ENCODE peak calls at places on chromosomes 16 and 17, in nine cellular contexts. One of them, this sample, is unnamed.

GRCh38 chr16:89358030-89359005 is 132.0 kb downstream of the ANKRD11 start:
- DNase-seq in heart left ventricle: no peak
- DNase-seq in activated T-cell treated with anti-CD3 and anti-CD28 coated beads, Interleukin-2, amount 50 U/mL, for 24 hours: no peak
- DNase-seq in dorsolateral prefrontal cortex: no peak
- DNase-seq in H54: no peak
- DNase-seq in ovary: no peak
- DNase-seq in progenitor cell of endocrine pancreas: no peak
- DNase-seq in T-helper 2 cell: peak; percentile 36
- DNase-seq in PC-3: no peak
- DNase-seq in this sample: no peak

GRCh38 chr17:59004338-59005111 is 102.2 kb downstream of the TRIM37 start:
- DNase-seq in H54: peak; percentile 27
- DNase-seq in dorsolateral prefrontal cortex: peak; percentile 77
- DNase-seq in progenitor cell of endocrine pancreas: peak; percentile 57
- DNase-seq in ovary: peak; percentile 55
- DNase-seq in activated T-cell treated with anti-CD3 and anti-CD28 coated beads, Interleukin-2, amount 50 U/mL, for 24 hours: peak; percentile 69
- DNase-seq in PC-3: peak; percentile 82
- DNase-seq in T-helper 2 cell: peak; percentile 48
- DNase-seq in heart left ventricle: peak; percentile 48
- DNase-seq in this sample: no peak

GRCh38 chr16:54488729-54489128 is 202.1 kb upstream of the IRX3 start:
- DNase-seq in PC-3: no peak
- DNase-seq in progenitor cell of endocrine pancreas: no peak
- DNase-seq in ovary: no peak
- DNase-seq in heart left ventricle: no peak
- DNase-seq in activated T-cell treated with anti-CD3 and anti-CD28 coated beads, Interleukin-2, amount 50 U/mL, for 24 hours: no peak
- DNase-seq in H54: no peak
- DNase-seq in T-helper 2 cell: no peak
- DNase-seq in dorsolateral prefrontal cortex: no peak
- DNase-seq in this sample: no peak

GRCh38 chr17:82848022-82848592 is 8.3 kb upstream of the ZNF750 start:
- DNase-seq in ovary: peak; percentile 62
- DNase-seq in H54: no peak
- DNase-seq in dorsolateral prefrontal cortex: no peak
- DNase-seq in progenitor cell of endocrine pancreas: no peak
- DNase-seq in T-helper 2 cell: no peak
- DNase-seq in heart left ventricle: no peak
- DNase-seq in PC-3: no peak
- DNase-seq in activated T-cell treated with anti-CD3 and anti-CD28 coated beads, Interleukin-2, amount 50 U/mL, for 24 hours: peak; percentile 43
- DNase-seq in this sample: no peak

GRCh38 chr17:59361916-59362810 is 30.7 kb downstream of the YPEL2 start:
- DNase-seq in activated T-cell treated with anti-CD3 and anti-CD28 coated beads, Interleukin-2, amount 50 U/mL, for 24 hours: peak; percentile 49
- DNase-seq in ovary: no peak
- DNase-seq in PC-3: peak; percentile 69
- DNase-seq in heart left ventricle: no peak
- DNase-seq in T-helper 2 cell: no peak
- DNase-seq in H54: peak; percentile 56
- DNase-seq in progenitor cell of endocrine pancreas: no peak
- DNase-seq in dorsolateral prefrontal cortex: peak; percentile 35
- DNase-seq in this sample: no peak

GRCh38 chr17:36128411-36128978 is 24.9 kb downstream of the CCL4 start:
- DNase-seq in T-helper 2 cell: no peak
- DNase-seq in ovary: no peak
- DNase-seq in dorsolateral prefrontal cortex: no peak
- DNase-seq in activated T-cell treated with anti-CD3 and anti-CD28 coated beads, Interleukin-2, amount 50 U/mL, for 24 hours: no peak
- DNase-seq in PC-3: no peak
- DNase-seq in progenitor cell of endocrine pancreas: no peak
- DNase-seq in heart left ventricle: no peak
- DNase-seq in H54: no peak
- DNase-seq in this sample: no peak

GRCh38 chr17:5587431-5588032 is 3.2 kb upstream of the NLRP1 start:
- DNase-seq in H54: peak; percentile 53
- DNase-seq in ovary: no peak
- DNase-seq in PC-3: peak; percentile 79
- DNase-seq in dorsolateral prefrontal cortex: peak; percentile 55
- DNase-seq in activated T-cell treated with anti-CD3 and anti-CD28 coated beads, Interleukin-2, amount 50 U/mL, for 24 hours: no peak
- DNase-seq in progenitor cell of endocrine pancreas: no peak
- DNase-seq in heart left ventricle: peak; percentile 36
- DNase-seq in T-helper 2 cell: peak; percentile 22
- DNase-seq in this sample: peak; percentile 35

GRCh38 chr17:55820675-55821074 is 69.8 kb downstream of the PCTP start:
- DNase-seq in T-helper 2 cell: no peak
- DNase-seq in activated T-cell treated with anti-CD3 and anti-CD28 coated beads, Interleukin-2, amount 50 U/mL, for 24 hours: no peak
- DNase-seq in heart left ventricle: no peak
- DNase-seq in PC-3: no peak
- DNase-seq in ovary: no peak
- DNase-seq in H54: no peak
- DNase-seq in dorsolateral prefrontal cortex: no peak
- DNase-seq in progenitor cell of endocrine pancreas: no peak
- DNase-seq in this sample: no peak

GRCh38 chr17:63716426-63716825 is 16.5 kb upstream of the LIMD2 start:
- DNase-seq in heart left ventricle: no peak
- DNase-seq in PC-3: no peak
- DNase-seq in ovary: no peak
- DNase-seq in activated T-cell treated with anti-CD3 and anti-CD28 coated beads, Interleukin-2, amount 50 U/mL, for 24 hours: no peak
- DNase-seq in H54: no peak
- DNase-seq in progenitor cell of endocrine pancreas: no peak
- DNase-seq in T-helper 2 cell: no peak
- DNase-seq in dorsolateral prefrontal cortex: no peak
- DNase-seq in this sample: no peak

GRCh38 chr16:74268372-74268782 is 28.2 kb upstream of the PSMD7 start:
- DNase-seq in T-helper 2 cell: no peak
- DNase-seq in heart left ventricle: no peak
- DNase-seq in ovary: no peak
- DNase-seq in PC-3: no peak
- DNase-seq in progenitor cell of endocrine pancreas: no peak
- DNase-seq in H54: no peak
- DNase-seq in dorsolateral prefrontal cortex: no peak
- DNase-seq in activated T-cell treated with anti-CD3 and anti-CD28 coated beads, Interleukin-2, amount 50 U/mL, for 24 hours: no peak
- DNase-seq in this sample: no peak

GRCh38 chr16:82585675-82586074 is 41.1 kb upstream of the CDH13 start:
- DNase-seq in dorsolateral prefrontal cortex: no peak
- DNase-seq in progenitor cell of endocrine pancreas: no peak
- DNase-seq in ovary: no peak
- DNase-seq in PC-3: no peak
- DNase-seq in heart left ventricle: no peak
- DNase-seq in H54: peak; percentile 41
- DNase-seq in T-helper 2 cell: no peak
- DNase-seq in activated T-cell treated with anti-CD3 and anti-CD28 coated beads, Interleukin-2, amount 50 U/mL, for 24 hours: no peak
- DNase-seq in this sample: no peak

GRCh38 chr17:76614912-76615617 is 28.5 kb downstream of the ST6GALNAC1 start:
- DNase-seq in dorsolateral prefrontal cortex: no peak
- DNase-seq in ovary: no peak
- DNase-seq in H54: no peak
- DNase-seq in activated T-cell treated with anti-CD3 and anti-CD28 coated beads, Interleukin-2, amount 50 U/mL, for 24 hours: no peak
- DNase-seq in PC-3: no peak
- DNase-seq in progenitor cell of endocrine pancreas: no peak
- DNase-seq in T-helper 2 cell: no peak
- DNase-seq in heart left ventricle: no peak
- DNase-seq in this sample: no peak

GRCh38 chr17:34816806-34817205 is 144.5 kb downstream of the CCT6B start:
- DNase-seq in progenitor cell of endocrine pancreas: no peak
- DNase-seq in ovary: no peak
- DNase-seq in H54: no peak
- DNase-seq in activated T-cell treated with anti-CD3 and anti-CD28 coated beads, Interleukin-2, amount 50 U/mL, for 24 hours: no peak
- DNase-seq in T-helper 2 cell: no peak
- DNase-seq in dorsolateral prefrontal cortex: no peak
- DNase-seq in heart left ventricle: no peak
- DNase-seq in PC-3: no peak
- DNase-seq in this sample: no peak

GRCh38 chr16:79874391-79874790 is 273.9 kb upstream of the MAF start:
- DNase-seq in progenitor cell of endocrine pancreas: no peak
- DNase-seq in H54: no peak
- DNase-seq in heart left ventricle: no peak
- DNase-seq in activated T-cell treated with anti-CD3 and anti-CD28 coated beads, Interleukin-2, amount 50 U/mL, for 24 hours: no peak
- DNase-seq in PC-3: no peak
- DNase-seq in ovary: no peak
- DNase-seq in T-helper 2 cell: no peak
- DNase-seq in dorsolateral prefrontal cortex: no peak
- DNase-seq in this sample: no peak

GRCh38 chr17:5500247-5500803 is 14.0 kb downstream of the MIS12 start:
- DNase-seq in H54: no peak
- DNase-seq in T-helper 2 cell: no peak
- DNase-seq in dorsolateral prefrontal cortex: no peak
- DNase-seq in activated T-cell treated with anti-CD3 and anti-CD28 coated beads, Interleukin-2, amount 50 U/mL, for 24 hours: peak; percentile 49
- DNase-seq in heart left ventricle: no peak
- DNase-seq in ovary: no peak
- DNase-seq in progenitor cell of endocrine pancreas: no peak
- DNase-seq in PC-3: no peak
- DNase-seq in this sample: no peak

GRCh38 chr17:70050931-70051330 is 24.1 kb upstream of the KCNJ16 start:
- DNase-seq in H54: no peak
- DNase-seq in dorsolateral prefrontal cortex: no peak
- DNase-seq in ovary: no peak
- DNase-seq in T-helper 2 cell: no peak
- DNase-seq in heart left ventricle: no peak
- DNase-seq in activated T-cell treated with anti-CD3 and anti-CD28 coated beads, Interleukin-2, amount 50 U/mL, for 24 hours: no peak
- DNase-seq in PC-3: no peak
- DNase-seq in progenitor cell of endocrine pancreas: no peak
- DNase-seq in this sample: no peak

GRCh38 chr16:25896412-25896811 is 204.7 kb downstream of the HS3ST4 start:
- DNase-seq in activated T-cell treated with anti-CD3 and anti-CD28 coated beads, Interleukin-2, amount 50 U/mL, for 24 hours: no peak
- DNase-seq in progenitor cell of endocrine pancreas: no peak
- DNase-seq in PC-3: no peak
- DNase-seq in T-helper 2 cell: no peak
- DNase-seq in heart left ventricle: no peak
- DNase-seq in dorsolateral prefrontal cortex: no peak
- DNase-seq in ovary: no peak
- DNase-seq in H54: no peak
- DNase-seq in this sample: no peak

This sample was measured in 8988T.